ENCODE peak calls at places on chromosomes 16 and 17, in ten cellular contexts. X is thoracic aorta, K is osteoblast, U is AG09309, F is adrenal gland, N is psoas muscle, Z is GM12865, T is brain microvascular endothelial cell, V is fibroblast of lung, J is SK-N-SH. S is an unnamed sample.
A peak's percentile ranks its signal among the peaks of the same experiment; 100 is the strongest.

GRCh38 chr16:81703177-81704155 is 75.6 kb upstream of the PLCG2 start:
- DNase-seq in X (no peak), K (peak; percentile 99), U (peak; percentile 87), F (peak; percentile 88), N (peak; percentile 35), Z (no peak), T (peak; percentile 94), V (peak; percentile 96), J (no peak), S (peak; percentile 94)

GRCh38 chr16:14486520-14487303 is 143.3 kb downstream of the PARN start:
- DNase-seq in X (peak; percentile 76), K (peak; percentile 80), U (peak; percentile 79), F (peak; percentile 98), N (peak; percentile 86), Z (no peak), T (peak; percentile 94), V (peak; percentile 96), J (peak; percentile 68), S (peak; percentile 95)

GRCh38 chr17:77131919-77132318 is 8.8 kb upstream of the SEC14L1 start:
- DNase-seq in X (no peak), K (no peak), U (no peak), F (peak; percentile 90), N (no peak), Z (no peak), T (no peak), V (no peak), J (peak; percentile 66), S (peak; percentile 93)

GRCh38 chr17:19727466-19728113 is 11.2 kb upstream of the SLC47A2 start:
- DNase-seq in X (peak; percentile 31), K (peak; percentile 88), U (peak; percentile 77), F (peak; percentile 87), N (peak; percentile 79), Z (no peak), T (peak; percentile 26), V (peak; percentile 40), J (no peak), S (peak; percentile 95)

GRCh38 chr16:73068546-73069401 is 20.8 kb upstream of the ZFHX3 start:
- DNase-seq in X (peak; percentile 88), K (peak; percentile 99), U (peak; percentile 93), F (peak; percentile 61), N (peak; percentile 93), Z (no peak), T (peak; percentile 98), V (peak; percentile 98), J (no peak), S (peak; percentile 97)

GRCh38 chr17:40350410-40351184 is 13.9 kb downstream of the GJD3 start:
- DNase-seq in X (no peak), K (peak; percentile 89), U (no peak), F (no peak), N (peak; percentile 39), Z (no peak), T (peak; percentile 66), V (peak; percentile 50), J (peak; percentile 79), S (peak; percentile 69)

GRCh38 chr16:57941016-57941656 is 29.8 kb downstream of the CNGB1 start:
- DNase-seq in X (no peak), K (peak; percentile 82), U (no peak), F (peak; percentile 95), N (no peak), Z (no peak), T (no peak), V (peak; percentile 45), J (peak; percentile 86), S (peak; percentile 54)

GRCh38 chr16:68367034-68367433 is 56.2 kb downstream of the PRMT7 start:
- DNase-seq in X (no peak), K (no peak), U (no peak), F (peak; percentile 62), N (no peak), Z (peak; percentile 69), T (peak; percentile 33), V (no peak), J (peak; percentile 74), S (peak; percentile 41)

GRCh38 chr17:41917192-41917591 is 1.6 kb downstream of the ACLY start:
- DNase-seq in X (no peak), K (peak; percentile 90), U (peak; percentile 42), F (no peak), N (no peak), Z (no peak), T (peak; percentile 19), V (peak; percentile 79), J (no peak), S (peak; percentile 64)

GRCh38 chr16:84751241-84751640 is 51.4 kb downstream of the USP10 start:
- DNase-seq in X (no peak), K (no peak), U (no peak), F (no peak), N (no peak), Z (peak; percentile 68), T (no peak), V (no peak), J (no peak), S (no peak)

GRCh38 chr16:84746231-84746630 is 46.4 kb downstream of the USP10 start:
- DNase-seq in X (no peak), K (no peak), U (no peak), F (no peak), N (no peak), Z (no peak), T (no peak), V (no peak), J (no peak), S (no peak)

GRCh38 chr16:84749815-84750214 is 50.0 kb downstream of the USP10 start:
- DNase-seq in X (no peak), K (no peak), U (no peak), F (no peak), N (no peak), Z (peak; percentile 69), T (no peak), V (no peak), J (no peak), S (no peak)

GRCh38 chr16:84746875-84747274 is 47.1 kb downstream of the USP10 start:
- DNase-seq in X (no peak), K (no peak), U (no peak), F (no peak), N (peak; percentile 51), Z (peak; percentile 21), T (no peak), V (no peak), J (no peak), S (no peak)

DNA sequence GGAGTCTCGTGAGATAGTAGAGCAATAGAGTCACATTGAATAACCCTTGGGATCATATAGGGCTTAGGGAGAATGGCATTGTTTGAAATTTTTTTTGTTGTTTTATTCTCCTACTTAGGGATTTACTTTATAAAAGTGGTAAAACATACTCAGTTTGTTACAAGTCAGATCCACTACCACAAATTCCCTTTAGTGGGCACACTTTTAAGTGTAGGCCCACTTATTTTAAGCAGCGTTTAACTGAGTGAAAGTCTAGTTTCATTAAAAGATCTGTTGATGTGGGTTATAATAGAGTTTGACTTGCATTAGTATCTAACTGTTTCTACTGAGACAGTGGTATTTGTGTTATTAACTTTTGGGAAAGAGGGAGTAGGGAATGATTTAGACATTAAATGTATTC is 49.3 kb downstream of the USP10 start:
- DNase-seq in X (no peak), K (no peak), U (no peak), F (no peak), N (no peak), Z (peak; percentile 30), T (no peak), V (no peak), J (no peak), S (no peak)
- TF ChIP-seq CTCF in X (no peak), K (peak; percentile 33), U (no peak), F (no peak), N (no peak), Z (peak; percentile 21), T (peak; percentile 10), V (no peak), J (peak; percentile 51), S (no peak)

DNA sequence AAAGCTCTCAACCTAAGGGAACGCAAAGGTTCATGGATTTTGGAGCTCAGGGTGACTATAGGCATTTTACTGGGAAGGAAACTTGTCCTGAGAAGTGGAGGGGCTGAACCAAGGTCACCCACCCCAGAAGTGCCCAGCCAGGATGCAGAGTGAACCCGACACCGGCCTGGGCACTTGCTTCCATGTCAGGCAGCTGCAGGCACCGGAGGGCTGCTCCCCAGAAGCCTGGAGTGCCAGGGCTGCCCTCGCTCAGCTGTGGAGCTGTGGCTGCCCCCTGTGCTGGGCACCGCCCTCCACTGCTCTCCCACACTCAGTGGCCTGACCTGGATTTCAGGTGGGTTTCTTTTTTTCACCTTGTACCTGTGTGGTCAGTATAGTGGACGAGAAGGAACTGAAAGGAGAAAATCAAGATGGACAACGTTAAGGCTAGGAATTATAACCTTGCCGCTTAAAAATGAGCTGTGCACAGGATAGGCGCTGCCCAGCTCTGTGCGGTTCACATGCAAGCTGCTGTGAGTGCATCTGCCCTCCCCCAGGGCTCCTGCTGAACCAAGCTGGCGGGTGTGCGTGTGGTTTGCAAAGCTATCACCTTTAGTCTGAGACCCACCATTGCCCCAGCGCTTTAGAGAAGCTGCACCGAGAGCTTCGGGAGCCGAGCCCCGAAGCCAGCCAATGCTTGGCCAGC is 2.2 kb downstream of the MAPK8IP3 start:
- DNase-seq in X (no peak), K (peak; percentile 71), U (no peak), F (no peak), N (no peak), Z (no peak), T (no peak), V (peak; percentile 32), J (no peak), S (no peak)
- H3K4me3 ChIP-seq in X (peak overlapping the region; percentile 81), K (peak overlapping the region; percentile 97), U (peak overlapping the region; percentile 11), F (no peak overlapping the region), N (peak overlapping the region; percentile 96), Z (peak overlapping the region; percentile 94), T (peak overlapping the region; percentile 98), V (peak overlapping the region; percentile 89), J (peak overlapping the region; percentile 89), S (peak overlapping the region; percentile 90)

GRCh38 chr17:69558796-69559195 is 144.3 kb downstream of the MAP2K6 start:
- DNase-seq in X (no peak), K (no peak), U (no peak), F (no peak), N (no peak), Z (no peak), T (no peak), V (no peak), J (no peak), S (no peak)
- TF ChIP-seq CTCF in X (no peak), K (no peak), U (no peak), F (no peak), N (no peak), Z (no peak), T (no peak), V (no peak), J (no peak), S (no peak)

DNA sequence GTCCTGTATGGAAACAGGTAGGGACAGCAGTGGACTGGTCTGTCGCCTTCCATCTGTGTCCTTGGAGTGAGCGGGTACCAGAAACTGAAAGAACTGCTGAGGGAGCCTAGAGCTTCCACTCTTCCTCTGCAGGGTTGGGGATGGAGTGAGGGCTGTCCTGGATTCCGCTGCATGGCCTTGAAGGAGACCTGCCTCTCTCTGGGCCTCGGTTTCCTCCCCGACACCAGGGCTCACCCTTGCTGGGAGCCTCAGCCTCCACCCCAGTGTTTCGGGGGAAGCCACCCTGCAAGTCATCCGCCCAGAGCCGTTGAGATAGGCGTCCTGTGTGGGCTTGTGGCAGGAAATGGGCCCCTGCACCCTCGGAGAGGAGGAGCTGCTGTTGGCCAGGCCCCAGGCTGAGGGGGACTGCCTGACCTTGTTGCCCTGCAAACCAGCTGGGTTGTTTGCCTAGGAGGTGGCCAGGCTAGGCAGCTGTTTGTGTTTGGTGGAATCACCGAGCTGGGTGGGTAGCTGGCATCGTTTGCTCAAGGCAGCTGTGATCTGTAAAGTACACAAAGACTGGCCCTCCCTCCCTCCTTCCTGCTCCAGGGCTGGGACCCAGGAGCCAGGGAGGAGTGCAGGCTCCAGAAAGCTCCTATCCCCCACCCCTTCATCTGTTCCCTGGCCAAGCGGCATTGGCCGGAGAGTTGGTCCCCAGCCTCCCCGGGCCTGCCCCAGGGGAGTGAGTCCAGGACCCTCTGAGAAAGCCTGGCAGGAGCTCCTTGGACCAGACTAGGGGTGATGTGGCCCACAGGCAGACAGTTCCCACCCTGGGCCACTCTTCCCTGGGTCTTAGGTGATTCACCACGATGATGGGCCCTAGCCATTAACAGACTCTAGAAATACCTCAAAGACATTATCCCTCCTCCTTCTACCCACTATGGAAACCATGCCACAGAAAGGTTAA is 1.3 kb downstream of the RAB37 start:
- DNase-seq in X (no peak), K (peak; percentile 85), U (no peak), F (no peak), N (peak; percentile 70), Z (peak; percentile 91), T (no peak), V (no peak), J (no peak), S (peak; percentile 36)
- H3K4me3 ChIP-seq in X (peak overlapping the region; percentile 57), K (no peak overlapping the region), U (no peak overlapping the region), F (no peak overlapping the region), N (no peak overlapping the region), Z (peak overlapping the region; percentile 43), T (no peak overlapping the region), V (no peak overlapping the region), J (no peak overlapping the region), S (no peak overlapping the region)